ENCODE peak calls at places on chromosomes 12 and 14, in eight cellular contexts. One of them, this sample, is unnamed.
A peak's percentile ranks its signal among the peaks of the same experiment; 100 is the strongest.

GRCh38 chr12:49944046-49944445 is 6.5 kb upstream of the AQP2 start:
- DNase-seq in GM23338: no peak
- DNase-seq in endothelial cell: no peak
- DNase-seq in MM.1S: no peak
- DNase-seq in stomach: no peak
- DNase-seq in CD4-positive, alpha-beta T cell: no peak
- DNase-seq in RWPE1: no peak
- DNase-seq in lower leg skin: no peak
- DNase-seq in this sample: no peak

GRCh38 chr12:80763874-80764273 is 47.2 kb downstream of the MYF5 start:
- DNase-seq in RWPE1: no peak
- DNase-seq in endothelial cell: peak; percentile 34
- DNase-seq in stomach: no peak
- DNase-seq in CD4-positive, alpha-beta T cell: no peak
- DNase-seq in MM.1S: peak; percentile 55
- DNase-seq in lower leg skin: no peak
- DNase-seq in GM23338: peak; percentile 81
- DNase-seq in this sample: no peak

GRCh38 chr12:65765436-65765813 is 58.9 kb upstream of the HMGA2 start:
- DNase-seq in lower leg skin: no peak
- DNase-seq in MM.1S: no peak
- DNase-seq in stomach: no peak
- DNase-seq in endothelial cell: no peak
- DNase-seq in RWPE1: peak; percentile 81
- DNase-seq in CD4-positive, alpha-beta T cell: no peak
- DNase-seq in GM23338: no peak
- DNase-seq in this sample: no peak

GRCh38 chr14:21467620-21468019 is 9.1 kb downstream of the RAB2B start:
- DNase-seq in endothelial cell: no peak
- DNase-seq in MM.1S: no peak
- DNase-seq in GM23338: no peak
- DNase-seq in CD4-positive, alpha-beta T cell: no peak
- DNase-seq in stomach: no peak
- DNase-seq in RWPE1: no peak
- DNase-seq in lower leg skin: no peak
- DNase-seq in this sample: no peak

GRCh38 chr12:332581-333205 is 56.4 kb downstream of the KDM5A start:
- DNase-seq in MM.1S: no peak
- DNase-seq in GM23338: no peak
- DNase-seq in RWPE1: no peak
- DNase-seq in CD4-positive, alpha-beta T cell: no peak
- DNase-seq in endothelial cell: no peak
- DNase-seq in lower leg skin: no peak
- DNase-seq in stomach: no peak
- DNase-seq in this sample: no peak

GRCh38 chr12:108597559-108598471 is at the start of gene TMEM119:
- DNase-seq in RWPE1: no peak
- DNase-seq in endothelial cell: no peak
- DNase-seq in CD4-positive, alpha-beta T cell: no peak
- DNase-seq in stomach: no peak
- DNase-seq in GM23338: no peak
- DNase-seq in lower leg skin: no peak
- DNase-seq in MM.1S: no peak
- DNase-seq in this sample: no peak

GRCh38 chr14:100342195-100342594 is 19.1 kb downstream of the SLC25A47 start:
- DNase-seq in lower leg skin: no peak
- DNase-seq in endothelial cell: no peak
- DNase-seq in GM23338: no peak
- DNase-seq in stomach: no peak
- DNase-seq in CD4-positive, alpha-beta T cell: no peak
- DNase-seq in RWPE1: no peak
- DNase-seq in MM.1S: no peak
- DNase-seq in this sample: peak; percentile 30

GRCh38 chr12:51323966-51324895 is at the start of gene BIN2:
- DNase-seq in CD4-positive, alpha-beta T cell: peak; percentile 67
- DNase-seq in GM23338: no peak
- DNase-seq in stomach: peak; percentile 56
- DNase-seq in MM.1S: peak; percentile 76
- DNase-seq in endothelial cell: no peak
- DNase-seq in lower leg skin: no peak
- DNase-seq in RWPE1: no peak
- DNase-seq in this sample: peak; percentile 60

GRCh38 chr12:22700126-22700525 is 75.2 kb downstream of the ETNK1 start:
- DNase-seq in CD4-positive, alpha-beta T cell: no peak
- DNase-seq in GM23338: no peak
- DNase-seq in endothelial cell: no peak
- DNase-seq in stomach: no peak
- DNase-seq in RWPE1: no peak
- DNase-seq in lower leg skin: no peak
- DNase-seq in MM.1S: no peak
- DNase-seq in this sample: no peak

GRCh38 chr14:34138175-34138574 is 187.3 kb upstream of the EGLN3 start:
- DNase-seq in endothelial cell: no peak
- DNase-seq in RWPE1: no peak
- DNase-seq in GM23338: no peak
- DNase-seq in stomach: no peak
- DNase-seq in MM.1S: no peak
- DNase-seq in lower leg skin: no peak
- DNase-seq in CD4-positive, alpha-beta T cell: no peak
- DNase-seq in this sample: no peak

GRCh38 chr14:89237923-89238529 is 179.0 kb downstream of the FOXN3 start:
- DNase-seq in RWPE1: no peak
- DNase-seq in GM23338: peak; percentile 85
- DNase-seq in lower leg skin: no peak
- DNase-seq in endothelial cell: no peak
- DNase-seq in CD4-positive, alpha-beta T cell: no peak
- DNase-seq in stomach: no peak
- DNase-seq in MM.1S: no peak
- DNase-seq in this sample: no peak
- TF ChIP-seq CTCF in RWPE1: no peak
- TF ChIP-seq CTCF in GM23338: peak; percentile 49
- TF ChIP-seq CTCF in lower leg skin: no peak
- TF ChIP-seq CTCF in endothelial cell: no peak
- TF ChIP-seq CTCF in CD4-positive, alpha-beta T cell: no peak
- TF ChIP-seq CTCF in stomach: no peak
- TF ChIP-seq CTCF in MM.1S: no peak
- TF ChIP-seq CTCF in this sample: peak; percentile 26

GRCh38 chr14:65370890-65371289 is 41.6 kb upstream of the FUT8 start:
- DNase-seq in endothelial cell: no peak
- DNase-seq in lower leg skin: no peak
- DNase-seq in MM.1S: no peak
- DNase-seq in GM23338: peak; percentile 64
- DNase-seq in stomach: no peak
- DNase-seq in CD4-positive, alpha-beta T cell: no peak
- DNase-seq in RWPE1: no peak
- DNase-seq in this sample: no peak

GRCh38 chr14:65371784-65372183 is 40.7 kb upstream of the FUT8 start:
- DNase-seq in endothelial cell: no peak
- DNase-seq in lower leg skin: no peak
- DNase-seq in RWPE1: no peak
- DNase-seq in stomach: no peak
- DNase-seq in MM.1S: no peak
- DNase-seq in CD4-positive, alpha-beta T cell: no peak
- DNase-seq in GM23338: no peak
- DNase-seq in this sample: no peak

GRCh38 chr14:65377576-65377975 is 35.0 kb upstream of the FUT8 start:
- DNase-seq in RWPE1: no peak
- DNase-seq in MM.1S: no peak
- DNase-seq in lower leg skin: no peak
- DNase-seq in CD4-positive, alpha-beta T cell: no peak
- DNase-seq in endothelial cell: no peak
- DNase-seq in GM23338: no peak
- DNase-seq in stomach: no peak
- DNase-seq in this sample: no peak

GRCh38 chr14:65373011-65373670 is 39.4 kb upstream of the FUT8 start:
- DNase-seq in RWPE1: no peak
- DNase-seq in MM.1S: no peak
- DNase-seq in CD4-positive, alpha-beta T cell: no peak
- DNase-seq in stomach: no peak
- DNase-seq in GM23338: peak; percentile 30
- DNase-seq in endothelial cell: no peak
- DNase-seq in lower leg skin: no peak
- DNase-seq in this sample: no peak

GRCh38 chr14:65373671-65374039 is 38.9 kb upstream of the FUT8 start:
- DNase-seq in stomach: peak; percentile 29
- DNase-seq in lower leg skin: no peak
- DNase-seq in GM23338: no peak
- DNase-seq in CD4-positive, alpha-beta T cell: no peak
- DNase-seq in RWPE1: no peak
- DNase-seq in endothelial cell: no peak
- DNase-seq in MM.1S: no peak
- DNase-seq in this sample: no peak
- TF ChIP-seq CTCF in stomach: no peak
- TF ChIP-seq CTCF in lower leg skin: no peak
- TF ChIP-seq CTCF in GM23338: no peak
- TF ChIP-seq CTCF in CD4-positive, alpha-beta T cell: no peak
- TF ChIP-seq CTCF in RWPE1: no peak
- TF ChIP-seq CTCF in endothelial cell: no peak
- TF ChIP-seq CTCF in MM.1S: no peak
- TF ChIP-seq CTCF in this sample: no peak

GRCh38 chr12:112855375-112855774 is 51.4 kb upstream of the OAS1 start:
- DNase-seq in endothelial cell: no peak
- DNase-seq in CD4-positive, alpha-beta T cell: no peak
- DNase-seq in stomach: no peak
- DNase-seq in lower leg skin: no peak
- DNase-seq in GM23338: peak; percentile 80
- DNase-seq in MM.1S: no peak
- DNase-seq in RWPE1: peak; percentile 29
- DNase-seq in this sample: no peak
- TF ChIP-seq CTCF in endothelial cell: no peak
- TF ChIP-seq CTCF in CD4-positive, alpha-beta T cell: no peak
- TF ChIP-seq CTCF in stomach: no peak
- TF ChIP-seq CTCF in lower leg skin: no peak
- TF ChIP-seq CTCF in GM23338: peak; percentile 43
- TF ChIP-seq CTCF in MM.1S: no peak
- TF ChIP-seq CTCF in RWPE1: no peak
- TF ChIP-seq CTCF in this sample: peak; percentile 33

DNA sequence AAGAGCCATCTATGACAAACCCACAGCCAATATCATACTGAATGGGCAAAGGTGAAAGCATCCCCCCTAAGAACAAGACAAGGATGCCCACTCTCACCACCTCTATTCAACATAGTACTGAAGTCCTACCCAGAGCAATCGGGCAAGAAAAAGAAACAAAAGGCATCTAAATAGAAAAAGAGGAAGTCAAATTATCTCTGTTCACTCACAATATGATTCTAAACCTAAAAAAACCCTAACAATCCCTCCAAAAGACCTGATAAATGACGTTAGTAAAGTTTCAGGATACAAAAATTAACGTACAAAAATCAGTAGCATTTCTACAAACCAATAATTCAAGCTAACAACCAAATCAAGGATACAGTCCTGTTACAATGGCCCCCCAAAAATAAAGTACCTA is 26.9 kb downstream of the MDM1 start:
- DNase-seq in CD4-positive, alpha-beta T cell: no peak
- DNase-seq in stomach: no peak
- DNase-seq in RWPE1: no peak
- DNase-seq in MM.1S: no peak
- DNase-seq in lower leg skin: no peak
- DNase-seq in endothelial cell: no peak
- DNase-seq in GM23338: no peak
- DNase-seq in this sample: no peak
- TF ChIP-seq CTCF in CD4-positive, alpha-beta T cell: no peak
- TF ChIP-seq CTCF in stomach: no peak
- TF ChIP-seq CTCF in RWPE1: no peak
- TF ChIP-seq CTCF in MM.1S: no peak
- TF ChIP-seq CTCF in lower leg skin: no peak
- TF ChIP-seq CTCF in endothelial cell: no peak
- TF ChIP-seq CTCF in GM23338: no peak
- TF ChIP-seq CTCF in this sample: no peak

DNA sequence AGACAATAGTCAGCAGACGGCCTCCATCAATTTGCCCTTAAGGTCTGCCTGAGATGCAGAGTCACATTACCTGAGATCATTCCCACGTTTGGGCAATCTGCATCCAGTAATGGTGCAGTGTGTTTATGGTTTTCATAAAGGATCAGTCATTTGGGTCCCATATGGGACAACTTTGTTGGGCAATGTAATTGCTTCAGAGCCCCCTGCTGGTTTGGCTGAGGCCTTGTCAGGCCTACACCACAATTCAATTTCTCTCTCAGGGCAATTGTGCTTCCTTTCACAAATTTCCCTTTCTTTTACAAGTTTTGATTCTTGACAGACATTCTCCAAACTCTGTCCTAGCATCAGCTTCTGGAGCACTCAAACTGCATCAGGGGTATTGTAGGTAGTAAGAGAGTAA is 191.2 kb upstream of the SSTR1 start:
- DNase-seq in MM.1S: no peak
- DNase-seq in lower leg skin: no peak
- DNase-seq in endothelial cell: no peak
- DNase-seq in RWPE1: no peak
- DNase-seq in CD4-positive, alpha-beta T cell: no peak
- DNase-seq in stomach: no peak
- DNase-seq in GM23338: peak; percentile 45
- DNase-seq in this sample: no peak
- TF ChIP-seq CTCF in MM.1S: peak; percentile 26
- TF ChIP-seq CTCF in lower leg skin: no peak
- TF ChIP-seq CTCF in endothelial cell: peak; percentile 42
- TF ChIP-seq CTCF in RWPE1: no peak
- TF ChIP-seq CTCF in CD4-positive, alpha-beta T cell: no peak
- TF ChIP-seq CTCF in stomach: no peak
- TF ChIP-seq CTCF in GM23338: peak; percentile 58
- TF ChIP-seq CTCF in this sample: no peak

This sample was measured in CD14-positive monocyte.